ENCODE peak calls at places on chromosomes 13 and 19, in four cellular contexts. L is activated naive CD4-positive, alpha-beta T cell treated with anti-CD3 and anti-CD28 coated beads for 36 hours; K is CD4-positive, alpha-beta memory T cell; R is Peyer's patch. T is an unnamed sample.

GRCh38 chr19:46828484-46828883 is 22.2 kb downstream of the AP2S1 start:
- DNase-seq in K (no peak), R (no peak), L (peak), T (no peak)

GRCh38 chr13:41562083-41562482 is 104.7 kb downstream of the RGCC start:
- DNase-seq in R (no peak), K (no peak), L (no peak), T (no peak)

GRCh38 chr19:43751466-43752220 is 3.1 kb downstream of the SMG9 start:
- DNase-seq in L (no peak), R (no peak), K (no peak), T (no peak)

GRCh38 chr19:39971380-39971841 is 446 bp downstream of the PSMC4 start:
- DNase-seq in K (no peak), R (no peak), L (no peak), T (no peak)

GRCh38 chr19:10009269-10009665 is 1.0 kb downstream of the COL5A3 start:
- DNase-seq in K (peak), R (no peak), L (peak), T (peak)

GRCh38 chr13:79830426-79830825 is 349.5 kb downstream of the NDFIP2 start:
- DNase-seq in R (no peak), L (no peak), K (no peak), T (no peak)

GRCh38 chr19:48713041-48713863 is 6.3 kb downstream of the MAMSTR start:
- DNase-seq in K (no peak), L (no peak), R (no peak), T (no peak)

GRCh38 chr19:10625003-10625761 is at the start of gene SLC44A2:
- DNase-seq in K (no peak), R (no peak), L (no peak), T (peak)

GRCh38 chr19:10800488-10800887 is 35.5 kb downstream of the TMED1 start:
- DNase-seq in R (no peak), K (no peak), L (no peak), T (no peak)